ENCODE peak calls at places on chromosome X, in ten cellular contexts. A, H, M, B, D, I, W, J, L and O are unnamed samples.

GRCh38 chrX:30521440-30522182 is 56.0 kb downstream of the TASL start:
- DNase-seq in M (no peak), I (no peak), L (peak), D (no peak), A (no peak), B (no peak), H (no peak), W (no peak), J (no peak), O (no peak)

GRCh38 chrX:70504772-70505450 is 60.3 kb downstream of the DLG3 start:
- DNase-seq in J (no peak), A (no peak), I (no peak), D (no peak), L (no peak), H (no peak), W (no peak), M (no peak), B (no peak), O (peak)

GRCh38 chrX:129689881-129690280 is 35.1 kb upstream of the APLN start:
- DNase-seq in W (no peak), J (no peak), I (no peak), H (no peak), M (no peak), L (no peak), B (no peak), A (no peak), D (no peak), O (no peak)

GRCh38 chrX:31223817-31224216 is 152.0 kb upstream of the FTHL17 start:
- DNase-seq in D (no peak), I (no peak), W (no peak), A (no peak), L (no peak), M (no peak), J (no peak), H (no peak), B (no peak), O (peak)

GRCh38 chrX:69045616-69046345 is 119.5 kb downstream of the PJA1 start:
- DNase-seq in A (no peak), J (no peak), I (no peak), W (no peak), B (no peak), D (no peak), M (no peak), L (no peak), H (no peak), O (no peak)

GRCh38 chrX:72408885-72409284 is 103.2 kb upstream of the CITED1 start:
- DNase-seq in M (no peak), H (no peak), D (no peak), I (no peak), J (no peak), L (no peak), W (no peak), A (no peak), B (no peak), O (peak)

GRCh38 chrX:108001218-108001814 is 19.1 kb upstream of the TEX13B start:
- DNase-seq in M (peak), B (no peak), H (peak), J (no peak), A (no peak), D (peak), I (no peak), L (peak), W (no peak), O (no peak)

GRCh38 chrX:41344053-41344452 is 10.1 kb downstream of the DDX3X start:
- DNase-seq in H (no peak), L (no peak), I (no peak), W (no peak), B (no peak), M (no peak), A (no peak), J (no peak), D (no peak), O (no peak)

GRCh38 chrX:10021461-10022272 is 54.5 kb downstream of the CLDN34 start:
- DNase-seq in J (no peak), M (no peak), W (no peak), L (no peak), B (no peak), D (no peak), I (no peak), A (no peak), H (no peak), O (no peak)

GRCh38 chrX:16771483-16772398 is 14.5 kb upstream of the TXLNG start:
- DNase-seq in B (peak), L (peak), M (peak), A (no peak), I (no peak), W (no peak), H (no peak), J (no peak), D (peak), O (no peak)

GRCh38 chrX:45714864-45715263 is 514.2 kb upstream of the DIPK2B start:
- DNase-seq in I (no peak), A (no peak), L (peak), J (peak), W (no peak), M (no peak), D (no peak), H (no peak), B (peak), O (no peak)

GRCh38 chrX:108484251-108484650 is 44.6 kb downstream of the COL4A5 start:
- DNase-seq in J (no peak), A (no peak), B (no peak), D (no peak), L (no peak), M (no peak), I (no peak), H (no peak), W (no peak), O (no peak)

GRCh38 chrX:19679787-19680186 is 164.5 kb upstream of the MAP3K15 start:
- DNase-seq in D (no peak), W (no peak), M (no peak), L (no peak), B (no peak), I (no peak), A (no peak), J (no peak), H (no peak), O (no peak)

GRCh38 chrX:49282647-49283011 is 13.0 kb downstream of the PPP1R3F start:
- DNase-seq in A (peak), D (peak), W (no peak), B (no peak), L (peak), M (peak), I (no peak), J (no peak), H (no peak), O (no peak)